ENCODE peak calls at places on chromosomes 5 and 9, in four cellular contexts. O is heart left ventricle, A is stomach, K is adrenal gland. U is an unnamed sample.

GRCh38 chr5:59587489-59588337 is 305.8 kb downstream of the PDE4D start:
- DNase-seq in O (peak; percentile 61), A (peak; percentile 47), K (peak; percentile 19), U (no peak)

GRCh38 chr5:122099060-122099790 is 21.2 kb upstream of the LOX start:
- DNase-seq in O (no peak), A (no peak), K (peak; percentile 21), U (no peak)

GRCh38 chr5:122515709-122516431 is 203.8 kb downstream of the SNCAIP start:
- DNase-seq in O (peak; percentile 31), A (peak; percentile 32), K (peak; percentile 52), U (no peak)

GRCh38 chr5:90590170-90590569 is 31.6 kb downstream of the ADGRV1 start:
- DNase-seq in O (no peak), A (no peak), K (no peak), U (no peak)

GRCh38 chr5:108451269-108451668 is 69.4 kb upstream of the FBXL17 start:
- DNase-seq in O (no peak), A (no peak), K (no peak), U (no peak)

GRCh38 chr9:101381833-101382342 is 2.9 kb downstream of the BAAT start:
- DNase-seq in O (no peak), A (no peak), K (no peak), U (no peak)

GRCh38 chr9:111959468-111959941 is 62.9 kb downstream of the UGCG start:
- DNase-seq in O (peak; percentile 51), A (peak; percentile 63), K (no peak), U (no peak)

GRCh38 chr5:173454764-173455598 is 126.8 kb upstream of the STC2 start:
- DNase-seq in O (peak; percentile 64), A (no peak), K (peak; percentile 61), U (no peak)

GRCh38 chr9:87223397-87224246 is 274.0 kb upstream of the DAPK1 start:
- DNase-seq in O (no peak), A (no peak), K (no peak), U (no peak)

GRCh38 chr9:112867275-112867991 is 23.2 kb downstream of the SLC46A2 start:
- DNase-seq in O (no peak), A (no peak), K (no peak), U (no peak)

GRCh38 chr5:5490774-5491347 is 68.4 kb downstream of the ICE1 start:
- DNase-seq in O (no peak), A (no peak), K (no peak), U (no peak)

GRCh38 chr5:1133108-1133507 is 21.2 kb upstream of the SLC12A7 start:
- DNase-seq in O (no peak), A (no peak), K (no peak), U (no peak)

GRCh38 chr9:3136999-3137675 is 293.2 kb upstream of the PUM3 start:
- DNase-seq in O (no peak), A (no peak), K (no peak), U (no peak)

GRCh38 chr9:109311731-109312130 is 9.1 kb downstream of the EPB41L4B start:
- DNase-seq in O (no peak), A (no peak), K (no peak), U (no peak)

GRCh38 chr5:138349842-138350635 is 2.4 kb upstream of the KDM3B start:
- DNase-seq in O (no peak), A (no peak), K (no peak), U (no peak)

GRCh38 chr9:89999176-89999533 is 394.3 kb downstream of the GADD45G start:
- DNase-seq in O (no peak), A (peak; percentile 89), K (peak; percentile 66), U (no peak)

GRCh38 chr9:27310582-27310981 is 13.6 kb upstream of the EQTN start:
- DNase-seq in O (no peak), A (no peak), K (no peak), U (no peak)

GRCh38 chr5:75465480-75465879 is 45.9 kb downstream of the CERT1 start:
- DNase-seq in O (no peak), A (no peak), K (no peak), U (no peak)

DNA sequence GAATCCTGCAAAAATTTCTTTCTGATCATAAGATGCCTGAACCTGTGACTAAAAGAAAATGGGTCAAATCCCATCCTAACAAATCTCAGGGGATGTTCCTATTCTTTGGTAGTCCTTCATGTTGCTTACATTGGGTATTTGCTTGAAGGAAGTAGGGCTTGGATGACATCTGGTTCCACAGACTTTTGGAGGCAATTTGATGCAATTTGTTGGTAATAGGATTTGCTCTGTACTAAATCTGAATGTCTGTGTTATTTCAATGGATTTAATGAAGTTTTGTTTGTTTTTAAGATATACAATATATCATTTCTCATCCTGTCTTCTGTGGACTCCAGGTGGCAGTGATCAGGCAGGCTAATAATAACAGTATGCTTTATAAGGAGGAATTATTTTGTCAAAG is 457.9 kb downstream of the ZSWIM6 start:
- DNase-seq in O (no peak), A (no peak), K (no peak), U (no peak)
- TF ChIP-seq POLR2A in O (no peak), A (no peak), K (no peak), U (no peak)

DNA sequence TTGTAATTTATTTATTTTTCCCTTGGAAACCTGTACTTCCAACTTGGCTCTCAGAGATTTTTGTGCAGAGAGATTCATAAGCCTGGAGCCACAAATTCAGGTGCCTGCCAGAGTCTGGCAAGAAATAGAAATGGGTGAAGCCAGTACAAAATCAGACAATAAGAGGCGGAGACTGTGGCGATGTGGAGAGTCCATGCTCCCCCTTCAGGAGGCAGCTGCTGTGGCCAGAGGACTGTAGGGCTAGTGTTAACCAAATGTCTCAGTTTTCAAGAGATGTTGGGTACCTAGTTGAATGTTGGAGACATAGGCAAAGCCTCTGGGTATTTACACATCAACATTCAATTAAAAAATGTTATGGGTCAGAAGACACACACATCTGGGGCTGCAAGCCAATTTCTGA is 208.6 kb downstream of the PSAT1 start:
- DNase-seq in O (no peak), A (no peak), K (no peak), U (no peak)
- TF ChIP-seq CTCF in O (no peak), A (no peak), K (no peak), U (no peak)

GRCh38 chr5:100903036-100903887 is at the start of gene ST8SIA4:
- DNase-seq in O (peak; percentile 88), A (peak; percentile 81), K (peak; percentile 64), U (peak; percentile 99)

GRCh38 chr5:100913298-100913697 is 10.2 kb upstream of the ST8SIA4 start:
- DNase-seq in O (no peak), A (no peak), K (no peak), U (no peak)

GRCh38 chr5:100904259-100904822 is 1.3 kb upstream of the ST8SIA4 start:
- DNase-seq in O (no peak), A (peak; percentile 26), K (peak; percentile 15), U (peak; percentile 80)

GRCh38 chr5:100905259-100905914 is 2.3 kb upstream of the ST8SIA4 start:
- DNase-seq in O (no peak), A (no peak), K (no peak), U (no peak)

DNA sequence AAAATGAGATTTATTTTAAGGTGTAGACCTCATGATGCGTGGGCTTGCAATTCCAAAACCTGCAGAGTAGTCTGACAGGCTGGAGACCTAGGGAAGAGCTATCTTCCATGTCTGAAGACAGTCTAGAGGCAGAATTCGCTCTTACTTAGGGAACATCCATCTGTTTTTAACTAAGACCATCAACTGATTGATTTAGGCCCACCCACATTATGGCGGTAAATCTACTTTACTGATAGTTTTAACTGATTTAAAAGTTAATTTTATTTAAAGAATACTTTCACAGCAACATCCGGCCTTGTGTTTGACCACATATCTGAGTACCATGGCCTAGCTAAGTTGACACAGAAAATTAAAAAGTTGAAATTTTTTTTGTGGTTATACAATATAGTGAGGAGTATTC is 6.0 kb upstream of the ST8SIA4 start:
- DNase-seq in O (no peak), A (no peak), K (no peak), U (no peak)
- H3K27ac ChIP-seq in O (no peak overlapping the region), A (no peak overlapping the region), K (no peak overlapping the region), U (no peak overlapping the region)

GRCh38 chr9:121741198-121741918 is 89.9 kb downstream of the DAB2IP start:
- DNase-seq in O (no peak), A (peak; percentile 53), K (no peak), U (no peak)
- TF ChIP-seq POLR2A in O (no peak), A (no peak), K (no peak), U (no peak)

GRCh38 chr9:37974506-37975173 is 70.7 kb upstream of the SLC25A51 start:
- DNase-seq in O (no peak), A (no peak), K (no peak), U (peak; percentile 42)

GRCh38 chr9:37971691-37972090 is 67.8 kb upstream of the SLC25A51 start:
- DNase-seq in O (no peak), A (no peak), K (no peak), U (no peak)

GRCh38 chr9:37971107-37971459 is 67.2 kb upstream of the SLC25A51 start:
- DNase-seq in O (no peak), A (no peak), K (no peak), U (peak; percentile 23)

GRCh38 chr9:37970301-37971106 is 66.6 kb upstream of the SLC25A51 start:
- DNase-seq in O (no peak), A (no peak), K (no peak), U (peak; percentile 38)

DNA sequence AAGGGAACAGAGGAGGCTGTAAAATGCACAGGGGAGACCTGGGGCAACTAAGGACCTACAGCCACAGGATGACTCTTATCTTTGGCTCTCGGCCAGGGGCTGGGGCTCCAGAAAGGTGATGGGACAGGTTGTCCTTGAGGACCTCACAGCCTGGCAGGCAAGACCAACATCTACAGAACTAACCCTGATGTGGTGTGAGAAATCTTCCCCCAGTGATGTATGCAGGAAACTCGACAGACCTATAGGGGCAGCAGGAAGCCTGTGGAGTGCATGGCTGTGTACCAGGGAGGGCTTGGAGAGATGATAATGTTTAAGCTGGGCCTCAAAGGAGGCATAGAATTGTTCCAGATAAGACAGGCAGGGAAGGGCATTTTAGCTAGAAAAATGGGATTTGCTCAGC is 68.4 kb upstream of the SLC25A51 start:
- DNase-seq in O (no peak), A (no peak), K (no peak), U (peak; percentile 31)
- TF ChIP-seq CTCF in O (no peak), A (no peak), K (no peak), U (no peak)

GRCh38 chr5:135026645-135027317 is 7.2 kb downstream of the PITX1 start:
- DNase-seq in O (no peak), A (no peak), K (no peak), U (peak; percentile 48)

GRCh38 chr5:135027318-135027698 is 6.7 kb downstream of the PITX1 start:
- DNase-seq in O (no peak), A (no peak), K (no peak), U (no peak)

GRCh38 chr5:135027699-135028615 is 6.1 kb downstream of the PITX1 start:
- DNase-seq in O (no peak), A (no peak), K (no peak), U (no peak)

GRCh38 chr5:135024956-135025729 is 8.9 kb downstream of the PITX1 start:
- DNase-seq in O (peak; percentile 19), A (no peak), K (no peak), U (peak; percentile 51)

GRCh38 chr5:135025730-135026644 is 8.0 kb downstream of the PITX1 start:
- DNase-seq in O (peak; percentile 3), A (no peak), K (no peak), U (peak; percentile 39)
- H3K27ac ChIP-seq in O (no peak overlapping the region), A (peak overlapping the region; percentile 94), K (no peak overlapping the region), U (no peak overlapping the region)

GRCh38 chr5:96702503-96703383 is 40.6 kb downstream of the CAST start:
- DNase-seq in O (peak; percentile 98), A (peak; percentile 91), K (peak; percentile 99), U (peak; percentile 92)
- TF ChIP-seq POLR2A in O (peak; percentile 57), A (peak; percentile 63), K (peak; percentile 80), U (no peak)